ENCODE peak calls at places on chromosomes 6 and 20, in six cellular contexts. O is mucosa of descending colon, Q is breast epithelium, U is heart left ventricle, D is H54, S is Caki2. J is an unnamed sample.
A peak's percentile ranks its signal among the peaks of the same experiment; 100 is the strongest.

GRCh38 chr6:32867022-32867477 is 13.1 kb downstream of the PSMB9 start:
- DNase-seq in U (no peak), D (no peak), O (no peak), Q (no peak), S (no peak), J (no peak)

GRCh38 chr20:25050501-25051350 is 7.2 kb downstream of the ACSS1 start:
- DNase-seq in D (no peak), S (no peak), U (peak; percentile 7), Q (peak; percentile 33), O (peak; percentile 18), J (no peak)

GRCh38 chr6:33794910-33795615 is 6.1 kb upstream of the LEMD2 start:
- DNase-seq in Q (no peak), D (no peak), S (peak; percentile 55), U (no peak), O (no peak), J (no peak)

GRCh38 chr6:144289006-144289405 is 3.9 kb downstream of the UTRN start:
- DNase-seq in D (no peak), S (no peak), U (no peak), Q (no peak), O (no peak), J (no peak)

GRCh38 chr6:122405417-122405816 is 6.0 kb downstream of the HSF2 start:
- DNase-seq in U (no peak), S (no peak), O (no peak), D (no peak), Q (no peak), J (no peak)

GRCh38 chr6:131651782-131652181 is 14.7 kb downstream of the ENPP3 start:
- DNase-seq in Q (no peak), D (no peak), O (peak; percentile 44), S (no peak), U (no peak), J (no peak)

GRCh38 chr20:1391640-1392442 is 1.0 kb downstream of the FKBP1A start:
- DNase-seq in U (no peak), D (no peak), O (no peak), Q (no peak), S (peak; percentile 44), J (no peak)

GRCh38 chr6:5624256-5624655 is 362.9 kb downstream of the FARS2 start:
- DNase-seq in O (no peak), U (no peak), Q (no peak), D (no peak), S (no peak), J (no peak)

GRCh38 chr20:57459278-57459677 is 65.7 kb downstream of the CTCFL start:
- DNase-seq in U (no peak), O (no peak), Q (no peak), D (no peak), S (no peak), J (no peak)

GRCh38 chr6:123213921-123214320 is 217.9 kb downstream of the CLVS2 start:
- DNase-seq in Q (no peak), D (no peak), O (no peak), U (no peak), S (no peak), J (no peak)

GRCh38 chr20:48733296-48733790 is 94.5 kb downstream of the PREX1 start:
- DNase-seq in U (no peak), Q (no peak), O (no peak), D (peak; percentile 38), S (peak; percentile 19), J (no peak)

GRCh38 chr6:107064579-107065065 is 36.6 kb downstream of the MTRES1 start:
- DNase-seq in D (peak; percentile 19), O (no peak), U (peak; percentile 46), Q (no peak), S (peak; percentile 77), J (peak; percentile 65)

GRCh38 chr20:21435576-21435975 is 38.2 kb upstream of the NKX2-4 start:
- DNase-seq in S (no peak), O (no peak), Q (no peak), D (no peak), U (no peak), J (no peak)

GRCh38 chr6:54419885-54420284 is 111.6 kb downstream of the TINAG start:
- DNase-seq in D (peak; percentile 9), U (no peak), O (no peak), S (peak; percentile 55), Q (no peak), J (peak; percentile 79)

GRCh38 chr20:63831696-63832686 is 927 bp upstream of the ZBTB46 start:
- DNase-seq in S (no peak), D (no peak), O (peak; percentile 77), U (peak; percentile 73), Q (no peak), J (no peak)

GRCh38 chr6:107845777-107846176 is 21.7 kb upstream of the SCML4 start:
- DNase-seq in D (no peak), S (no peak), U (no peak), O (no peak), Q (no peak), J (no peak)

GRCh38 chr6:111406200-111406711 is 76.8 kb downstream of the REV3L start:
- DNase-seq in O (no peak), U (no peak), S (no peak), D (no peak), Q (no peak), J (no peak)

GRCh38 chr6:165630544-165630953 is 32.5 kb downstream of the PDE10A start:
- DNase-seq in O (no peak), S (no peak), D (no peak), Q (no peak), U (no peak), J (no peak)

GRCh38 chr6:137001287-137001976 is 43.3 kb downstream of the IL20RA start:
- DNase-seq in S (no peak), O (peak; percentile 40), Q (no peak), U (no peak), D (no peak), J (peak; percentile 39)

GRCh38 chr6:11096109-11096508 is 2.5 kb downstream of the SMIM13 start:
- DNase-seq in O (no peak), Q (no peak), U (no peak), D (no peak), S (peak; percentile 51), J (no peak)

GRCh38 chr6:15080895-15081294 is 165.0 kb upstream of the JARID2 start:
- DNase-seq in S (no peak), Q (no peak), O (no peak), U (no peak), D (no peak), J (no peak)

GRCh38 chr6:79630883-79631799 is at the start of gene SH3BGRL2:
- DNase-seq in D (peak; percentile 65), S (peak; percentile 72), Q (peak; percentile 70), U (peak; percentile 73), O (peak; percentile 91), J (peak; percentile 28)

GRCh38 chr6:158006821-158007570 is 25.3 kb downstream of the SYNJ2 start:
- DNase-seq in S (no peak), O (peak; percentile 11), D (no peak), U (no peak), Q (no peak), J (no peak)

GRCh38 chr20:45052698-45053440 is 48.1 kb downstream of the KCNS1 start:
- DNase-seq in Q (no peak), D (no peak), S (no peak), O (no peak), U (no peak), J (peak; percentile 29)

GRCh38 chr20:36728986-36729385 is 16.9 kb downstream of the NDRG3 start:
- DNase-seq in O (no peak), Q (no peak), S (peak; percentile 49), U (no peak), D (no peak), J (peak; percentile 25)

GRCh38 chr20:46062151-46062550 is 27.6 kb downstream of the NCOA5 start:
- DNase-seq in U (no peak), S (no peak), D (no peak), O (no peak), Q (no peak), J (no peak)

GRCh38 chr20:58661298-58662141 is 10.4 kb downstream of the STX16 start:
- DNase-seq in S (no peak), D (no peak), O (no peak), U (no peak), Q (no peak), J (no peak)

GRCh38 chr20:57690525-57690924 is 19.3 kb downstream of the PMEPA1 start:
- DNase-seq in S (no peak), O (no peak), U (no peak), D (no peak), Q (no peak), J (no peak)

GRCh38 chr6:3825851-3826581 is 23.2 kb upstream of the FAM50B start:
- DNase-seq in O (peak; percentile 75), U (peak; percentile 79), D (peak; percentile 89), S (peak; percentile 86), Q (peak; percentile 89), J (peak; percentile 95)

GRCh38 chr6:10692965-10693538 is 1.4 kb downstream of the C6orf52 start:
- DNase-seq in D (no peak), U (no peak), S (no peak), O (no peak), Q (no peak), J (no peak)

GRCh38 chr20:58711266-58712051 is 18.9 kb downstream of the NPEPL1 start:
- DNase-seq in D (no peak), S (no peak), O (peak; percentile 5), Q (no peak), U (no peak), J (no peak)